ENCODE peak calls at places on chromosomes 13 and 19, in eight cellular contexts. S is spleen, H is K562, U is vagina, B is transverse colon, R is HCT116, G is suprapubic skin, P is endothelial cell of umbilical vein. Z is an unnamed sample.

GRCh38 chr13:97502192-97502591 is 68.2 kb downstream of the RAP2A start:
- DNase-seq in S (no peak), H (no peak), U (no peak), B (no peak), R (no peak), G (no peak), P (no peak), Z (no peak)

GRCh38 chr13:29921542-29921941 is 71.1 kb upstream of the UBL3 start:
- DNase-seq in S (no peak), H (no peak), U (no peak), B (no peak), R (no peak), G (no peak), P (no peak), Z (no peak)

GRCh38 chr19:12065100-12065538 is 588 bp downstream of the ZNF844 start:
- DNase-seq in S (no peak), H (no peak), U (no peak), B (peak), R (no peak), G (no peak), P (no peak), Z (no peak)

GRCh38 chr19:17950310-17951150 is 16.4 kb upstream of the KCNN1 start:
- DNase-seq in S (peak), H (peak), U (no peak), B (no peak), R (no peak), G (no peak), P (peak), Z (no peak)

GRCh38 chr19:18912933-18913332 is 6.3 kb downstream of the COPE start:
- DNase-seq in S (no peak), H (no peak), U (no peak), B (no peak), R (no peak), G (no peak), P (no peak), Z (no peak)

GRCh38 chr19:16367269-16367683 is 42.6 kb downstream of the KLF2 start:
- DNase-seq in S (peak), H (no peak), U (no peak), B (no peak), R (no peak), G (no peak), P (no peak), Z (no peak)

GRCh38 chr13:111187879-111188643 is 73.0 kb downstream of the ARHGEF7 start:
- DNase-seq in S (no peak), H (no peak), U (no peak), B (no peak), R (no peak), G (no peak), P (peak), Z (no peak)

GRCh38 chr13:63088226-63088625 is 1672.6 kb upstream of the PCDH20 start:
- DNase-seq in S (no peak), H (no peak), U (no peak), B (no peak), R (no peak), G (no peak), P (no peak), Z (no peak)

GRCh38 chr13:60838581-60838980 is 441.6 kb downstream of the TDRD3 start:
- DNase-seq in S (no peak), H (no peak), U (no peak), B (no peak), R (no peak), G (no peak), P (no peak), Z (no peak)

GRCh38 chr19:41702208-41702651 is 6.2 kb upstream of the CEACAM5 start:
- DNase-seq in S (no peak), H (no peak), U (no peak), B (no peak), R (no peak), G (no peak), P (no peak), Z (no peak)

GRCh38 chr13:50192272-50192813 is 177.1 kb downstream of the KCNRG start:
- DNase-seq in S (no peak), H (no peak), U (no peak), B (no peak), R (no peak), G (no peak), P (no peak), Z (no peak)

GRCh38 chr13:106104281-106104901 is 431.1 kb downstream of the EFNB2 start:
- DNase-seq in S (no peak), H (no peak), U (no peak), B (no peak), R (peak), G (no peak), P (peak), Z (no peak)

GRCh38 chr13:99496322-99497142 is 4.7 kb upstream of the TM9SF2 start:
- DNase-seq in S (peak), H (peak), U (peak), B (peak), R (peak), G (peak), P (peak), Z (no peak)
- TF ChIP-seq POLR2AphosphoS5 in S (peak), H (no peak), U (no peak), B (no peak), R (peak), G (peak), P (no peak), Z (no peak)

GRCh38 chr13:28286263-28286662 is 147.9 kb downstream of the PAN3 start:
- DNase-seq in S (no peak), H (no peak), U (no peak), B (no peak), R (no peak), G (no peak), P (no peak), Z (no peak)

GRCh38 chr13:28283600-28283999 is 145.3 kb downstream of the PAN3 start:
- DNase-seq in S (no peak), H (no peak), U (no peak), B (no peak), R (no peak), G (no peak), P (no peak), Z (no peak)

DNA sequence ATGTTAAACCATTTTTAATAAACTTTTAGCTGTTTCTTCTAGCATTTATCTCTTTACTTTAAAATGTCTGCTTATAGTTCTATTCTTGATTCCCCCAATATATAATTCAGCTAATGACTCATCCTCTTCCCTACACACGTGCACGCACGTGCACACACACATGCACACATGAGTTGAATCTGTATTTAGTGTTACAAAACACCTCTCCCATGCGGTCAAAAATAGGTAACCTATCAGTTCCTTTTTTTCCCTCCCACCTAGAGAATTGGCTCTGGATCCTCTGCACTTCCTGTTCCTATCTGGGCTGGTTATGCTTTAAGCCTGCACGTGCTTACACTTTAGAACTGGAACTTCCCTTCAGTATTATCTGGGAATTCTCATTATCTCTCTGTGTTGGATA is 144.1 kb downstream of the PAN3 start:
- DNase-seq in S (no peak), H (no peak), U (no peak), B (no peak), R (no peak), G (no peak), P (no peak), Z (no peak)
- TF ChIP-seq POLR2AphosphoS5 in S (no peak), H (no peak), U (no peak), B (no peak), R (no peak), G (no peak), P (no peak), Z (no peak)

GRCh38 chr13:45369116-45369515 is 28.1 kb upstream of the TPT1 start:
- DNase-seq in S (no peak), H (no peak), U (no peak), B (no peak), R (no peak), G (no peak), P (no peak), Z (no peak)

GRCh38 chr13:45368571-45368970 is 27.6 kb upstream of the TPT1 start:
- DNase-seq in S (no peak), H (no peak), U (no peak), B (no peak), R (no peak), G (no peak), P (no peak), Z (no peak)

GRCh38 chr13:45372189-45373115 is 31.5 kb upstream of the TPT1 start:
- DNase-seq in S (no peak), H (no peak), U (no peak), B (no peak), R (no peak), G (no peak), P (peak), Z (no peak)

GRCh38 chr13:45373116-45373606 is 32.2 kb upstream of the TPT1 start:
- DNase-seq in S (no peak), H (no peak), U (no peak), B (peak), R (no peak), G (no peak), P (no peak), Z (no peak)

GRCh38 chr13:45370922-45371406 is 30.0 kb upstream of the TPT1 start:
- DNase-seq in S (peak), H (peak), U (no peak), B (peak), R (no peak), G (no peak), P (peak), Z (peak)
- TF ChIP-seq POLR2AphosphoS5 in S (peak), H (no peak), U (peak), B (peak), R (no peak), G (no peak), P (peak), Z (no peak)

GRCh38 chr19:7188682-7189629 is 105.3 kb downstream of the INSR start:
- DNase-seq in S (no peak), H (no peak), U (no peak), B (no peak), R (no peak), G (no peak), P (peak), Z (no peak)
- TF ChIP-seq POLR2AphosphoS5 in S (peak), H (no peak), U (no peak), B (no peak), R (no peak), G (no peak), P (no peak), Z (no peak)

GRCh38 chr19:5665781-5666513 is 14.4 kb downstream of the MICOS13 start:
- DNase-seq in S (peak), H (peak), U (no peak), B (no peak), R (no peak), G (no peak), P (peak), Z (no peak)

GRCh38 chr19:5667751-5668271 is 12.5 kb downstream of the MICOS13 start:
- DNase-seq in S (peak), H (no peak), U (no peak), B (no peak), R (no peak), G (no peak), P (no peak), Z (no peak)

GRCh38 chr19:5666921-5667610 is 13.2 kb downstream of the MICOS13 start:
- DNase-seq in S (peak), H (no peak), U (no peak), B (no peak), R (no peak), G (no peak), P (no peak), Z (no peak)

GRCh38 chr19:5671600-5671999 is 8.7 kb downstream of the MICOS13 start:
- DNase-seq in S (no peak), H (no peak), U (no peak), B (no peak), R (no peak), G (no peak), P (no peak), Z (no peak)

GRCh38 chr19:5669212-5669611 is 11.1 kb downstream of the MICOS13 start:
- DNase-seq in S (peak), H (no peak), U (no peak), B (no peak), R (no peak), G (no peak), P (no peak), Z (no peak)
- TF ChIP-seq POLR2AphosphoS5 in S (peak), H (peak), U (no peak), B (no peak), R (no peak), G (no peak), P (no peak), Z (no peak)

Z was measured in GM12892.